ENCODE peak calls at places on chromosomes 6 and 20, in four cellular contexts. L is Panc1, Z is stomach, B is MM.1S. K is an unnamed sample. For H3K9me3, the result is how much of the 10 kb centered on the place peaks cover.

GRCh38 chr6:89242574-89243330 is 25.6 kb upstream of the GABRR1 start:
- DNase-seq in L (no peak), B (peak), Z (no peak), K (peak)

GRCh38 chr6:162962093-162962492 is 234.3 kb downstream of the PACRG start:
- DNase-seq in Z (no peak), B (no peak), L (no peak), K (no peak)

GRCh38 chr6:47106721-47107197 is 64.6 kb upstream of the ADGRF1 start:
- DNase-seq in B (no peak), Z (no peak), L (no peak), K (no peak)

GRCh38 chr6:150514806-150515362 is 84.8 kb upstream of the PLEKHG1 start:
- DNase-seq in Z (no peak), L (no peak), B (no peak), K (no peak)

GRCh38 chr6:80404889-80405288 is 298.4 kb downstream of the BCKDHB start:
- DNase-seq in B (no peak), Z (no peak), L (no peak), K (no peak)

GRCh38 chr20:22577515-22578220 is 6.7 kb downstream of the FOXA2 start:
- DNase-seq in B (no peak), L (no peak), Z (peak), K (no peak)

GRCh38 chr6:3026811-3027626 is 27.3 kb downstream of the NQO2 start:
- DNase-seq in B (peak), Z (no peak), L (no peak), K (no peak)

GRCh38 chr6:41239467-41240159 is 11.5 kb downstream of the TREML4 start:
- DNase-seq in B (no peak), Z (no peak), L (no peak), K (no peak)

GRCh38 chr6:33568826-33569570 is 11.1 kb downstream of the BAK1 start:
- DNase-seq in Z (no peak), L (no peak), B (no peak), K (no peak)

GRCh38 chr20:36312724-36313441 is 6.7 kb downstream of the DLGAP4 start:
- DNase-seq in L (no peak), Z (no peak), B (no peak), K (no peak)

GRCh38 chr6:100730001-100730400 is 151.1 kb downstream of the ASCC3 start:
- DNase-seq in L (no peak), B (no peak), Z (no peak), K (no peak)

GRCh38 chr20:38973546-38974120 is 11.5 kb downstream of the DHX35 start:
- DNase-seq in Z (peak), B (no peak), L (no peak), K (no peak)
- TF ChIP-seq CTCF in Z (no peak), B (no peak), L (no peak), K (no peak)

DNA sequence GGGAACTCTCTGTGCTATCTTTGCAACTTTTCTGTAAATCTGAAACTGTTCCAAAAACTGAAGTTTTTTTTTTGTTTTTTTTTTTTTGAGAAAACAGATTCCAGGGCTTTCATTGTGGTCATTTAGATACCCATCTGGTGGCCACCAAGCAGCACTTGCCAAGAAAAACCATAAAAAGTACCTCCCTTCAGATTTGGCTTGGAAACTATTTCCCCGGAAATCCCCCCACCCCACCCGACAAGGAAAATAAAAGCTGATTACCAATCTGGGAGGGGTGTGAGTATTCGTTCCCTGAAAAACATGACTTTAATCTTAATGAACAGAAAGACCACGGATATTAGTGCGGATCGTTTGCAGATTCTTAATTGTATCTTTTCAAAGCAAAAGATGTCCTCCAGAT is 1.9 kb downstream of the NFATC2 start:
- DNase-seq in L (no peak), Z (no peak), B (no peak), K (no peak)
- H3K27ac ChIP-seq in L (peak), Z (peak), B (peak), K (no peak)

GRCh38 chr6:45388328-45388727 is 10.6 kb upstream of the SUPT3H start:
- DNase-seq in L (no peak), Z (no peak), B (no peak), K (no peak)
- H3K9me3 ChIP-seq in L (under half), Z (under half), B (under half), K (under half)

DNA sequence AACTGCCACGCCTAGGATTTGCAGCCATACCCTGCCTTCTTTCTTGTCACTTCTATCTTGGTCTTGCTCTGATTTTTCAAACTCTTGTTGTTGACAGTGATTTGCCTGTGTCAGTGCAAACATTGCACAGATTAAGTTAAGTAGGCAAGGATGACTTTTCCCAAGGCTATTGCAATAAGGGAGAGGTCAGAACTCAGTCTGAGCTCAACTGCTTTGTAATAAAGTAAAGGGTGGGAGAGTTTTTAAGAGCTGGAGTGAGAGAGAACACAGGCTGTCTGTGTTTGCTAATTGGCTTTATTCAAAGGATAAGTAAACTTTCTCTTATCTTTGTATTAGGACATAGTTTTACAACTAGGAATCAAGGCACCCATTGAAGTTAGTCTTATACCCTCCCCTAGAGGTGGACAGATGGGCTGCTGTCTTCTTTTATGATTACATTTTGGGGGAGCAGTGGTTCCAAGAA is 448.6 kb downstream of the PHF3 start:
- DNase-seq in B (no peak), L (no peak), Z (no peak), K (no peak)
- TF ChIP-seq CTCF in B (no peak), L (no peak), Z (no peak), K (no peak)

GRCh38 chr6:92945799-92946198 is 473.6 kb downstream of the EPHA7 start:
- DNase-seq in L (peak), B (no peak), Z (no peak), K (no peak)

DNA sequence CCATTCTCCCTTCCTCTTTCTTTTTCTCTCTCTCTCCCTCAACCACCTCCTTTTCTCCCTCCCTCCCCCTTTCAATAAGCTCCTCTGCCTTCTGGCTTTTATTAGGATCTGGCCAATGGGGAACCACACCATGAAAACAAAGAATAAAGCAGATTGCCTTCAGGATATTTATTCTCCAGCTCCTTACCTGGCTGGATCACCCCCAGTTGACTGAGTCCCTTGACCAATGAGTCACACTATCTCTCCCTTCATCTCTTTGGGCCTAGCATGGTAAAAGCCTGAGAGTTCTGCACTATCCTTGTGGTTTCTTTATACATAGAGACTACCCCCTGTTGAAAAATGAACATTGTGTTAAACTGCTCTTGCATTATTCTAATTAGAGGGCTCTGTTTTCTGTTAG is 476.8 kb downstream of the EPHA7 start:
- DNase-seq in Z (no peak), L (no peak), B (no peak), K (no peak)
- H3K27ac ChIP-seq in Z (no peak), L (no peak), B (no peak), K (no peak)

GRCh38 chr6:160309718-160310117 is 38.5 kb upstream of the SLC22A3 start:
- DNase-seq in B (no peak), L (no peak), Z (no peak), K (no peak)
- H3K9me3 ChIP-seq in B (under half), L (under half), Z (under half), K (under half)

K was measured in AG04450.